ENCODE peak calls at places on chromosomes 16 and 17, in seven cellular contexts. C is fibroblast of pulmonary artery; Q is activated T-helper 1 cell treated with Interleukin-2 at 50 U/mL for 16 hours; W is CD8-positive, alpha-beta T cell; F is T-helper 17 cell; V is GF-D8; U is A172. T is an unnamed sample.
A peak's percentile ranks its signal among the peaks of the same experiment; 100 is the strongest.

GRCh38 chr17:30519707-30520106 is 42.5 kb downstream of the GOSR1 start:
- DNase-seq in W (no peak), Q (no peak), U (peak; percentile 76), C (peak; percentile 94), V (no peak), F (no peak), T (peak; percentile 63)

GRCh38 chr17:20279631-20280030 is 187.7 kb downstream of the LGALS9B start:
- DNase-seq in Q (no peak), C (no peak), F (no peak), U (no peak), V (no peak), W (no peak), T (no peak)

GRCh38 chr17:42704495-42705494 is 22.5 kb downstream of the CNTNAP1 start:
- DNase-seq in F (no peak), C (no peak), Q (no peak), V (no peak), U (no peak), W (no peak), T (no peak)

GRCh38 chr16:59108374-59108773 is 374.3 kb upstream of the GOT2 start:
- DNase-seq in U (no peak), W (no peak), F (no peak), Q (no peak), V (no peak), C (no peak), T (no peak)

GRCh38 chr17:8075081-8075480 is 12.4 kb downstream of the ALOX12B start:
- DNase-seq in U (no peak), C (no peak), W (no peak), Q (no peak), F (no peak), V (no peak), T (no peak)

GRCh38 chr16:83943516-83944050 is 9.5 kb upstream of the OSGIN1 start:
- DNase-seq in C (no peak), V (no peak), F (no peak), W (no peak), Q (no peak), U (no peak), T (no peak)

GRCh38 chr17:27526603-27527002 is 70.4 kb downstream of the KSR1 start:
- DNase-seq in V (peak; percentile 41), C (peak; percentile 52), U (no peak), F (no peak), Q (no peak), W (no peak), T (no peak)

GRCh38 chr17:68141050-68141449 is 105.5 kb downstream of the KPNA2 start:
- DNase-seq in Q (no peak), U (no peak), C (no peak), F (no peak), V (no peak), W (no peak), T (no peak)

GRCh38 chr16:89096768-89097527 is 3.3 kb downstream of the ACSF3 start:
- DNase-seq in W (peak; percentile 25), C (no peak), Q (peak; percentile 67), F (peak; percentile 43), U (no peak), V (peak; percentile 62), T (no peak)

GRCh38 chr16:15033309-15033707 is 22.6 kb downstream of the NTAN1 start:
- DNase-seq in V (no peak), C (no peak), Q (no peak), F (no peak), W (no peak), U (no peak), T (no peak)

GRCh38 chr17:72996791-72997190 is 95.7 kb downstream of the SLC39A11 start:
- DNase-seq in W (no peak), V (no peak), F (no peak), U (no peak), C (no peak), Q (no peak), T (no peak)

GRCh38 chr17:19448341-19449268 is 37.6 kb downstream of the RNF112 start:
- DNase-seq in Q (no peak), V (no peak), U (peak; percentile 100), W (no peak), F (no peak), C (peak; percentile 99), T (peak; percentile 79)

GRCh38 chr17:39264119-39264518 is 38.4 kb upstream of the STAC2 start:
- DNase-seq in C (no peak), Q (no peak), F (no peak), U (no peak), V (no peak), W (no peak), T (no peak)

GRCh38 chr16:23174622-23175021 is 7.9 kb upstream of the SCNN1G start:
- DNase-seq in W (no peak), Q (no peak), V (no peak), F (no peak), C (peak; percentile 29), U (peak; percentile 11), T (no peak)

GRCh38 chr16:75385507-75386152 is 47.7 kb downstream of the CFDP1 start:
- DNase-seq in C (peak; percentile 93), Q (no peak), W (no peak), F (no peak), V (peak; percentile 53), U (peak; percentile 71), T (peak; percentile 63)

GRCh38 chr17:59914274-59914854 is 21.4 kb downstream of the RPS6KB1 start:
- DNase-seq in F (no peak), Q (no peak), V (peak; percentile 15), U (peak; percentile 40), C (peak; percentile 70), W (no peak), T (peak; percentile 23)

GRCh38 chr16:65244811-65245210 is 122.9 kb upstream of the CDH11 start:
- DNase-seq in W (no peak), V (no peak), U (no peak), Q (no peak), C (no peak), F (no peak), T (no peak)

GRCh38 chr16:29729116-29729521 is 16.7 kb downstream of the C16orf54 start:
- DNase-seq in F (no peak), C (peak; percentile 66), V (no peak), Q (no peak), W (no peak), U (peak; percentile 65), T (peak; percentile 29)

GRCh38 chr17:48539177-48539576 is 5.7 kb downstream of the HOXB2 start:
- DNase-seq in F (no peak), V (no peak), W (no peak), Q (no peak), U (peak; percentile 98), C (peak; percentile 68), T (peak; percentile 68)

GRCh38 chr17:77329741-77330531 is 189.2 kb downstream of the SEC14L1 start:
- DNase-seq in F (no peak), C (no peak), V (no peak), Q (no peak), U (no peak), W (no peak), T (peak; percentile 3)

GRCh38 chr17:266701-267656 is 85.5 kb upstream of the DOC2B start:
- DNase-seq in F (no peak), U (no peak), V (no peak), C (no peak), W (no peak), Q (no peak), T (no peak)

GRCh38 chr16:17491140-17491662 is 20.4 kb upstream of the XYLT1 start:
- DNase-seq in W (no peak), V (no peak), F (no peak), C (no peak), U (no peak), Q (no peak), T (no peak)

GRCh38 chr16:1961651-1962067 is 2.3 kb downstream of the NDUFB10 start:
- DNase-seq in W (no peak), Q (no peak), C (no peak), V (no peak), F (no peak), U (no peak), T (no peak)

GRCh38 chr16:1494129-1494640 is 1.0 kb downstream of the TELO2 start:
- DNase-seq in C (peak; percentile 86), Q (no peak), U (peak; percentile 41), V (no peak), F (no peak), W (no peak), T (peak; percentile 66)

GRCh38 chr17:79944251-79944812 is 91.3 kb downstream of the TBC1D16 start:
- DNase-seq in V (no peak), F (no peak), C (no peak), U (no peak), W (no peak), Q (no peak), T (no peak)

GRCh38 chr16:26863971-26864370 is 202.8 kb upstream of the C16orf82 start:
- DNase-seq in U (no peak), F (no peak), C (no peak), V (no peak), Q (no peak), W (no peak), T (no peak)

GRCh38 chr16:51939371-51940005 is 607.5 kb downstream of the TOX3 start:
- DNase-seq in C (no peak), F (no peak), V (no peak), Q (no peak), U (no peak), W (no peak), T (no peak)

GRCh38 chr17:4988168-4988567 is 693 bp upstream of the CAMTA2 start:
- DNase-seq in F (no peak), C (no peak), Q (no peak), V (no peak), W (no peak), U (no peak), T (no peak)

GRCh38 chr17:44219126-44219635 is 294 bp downstream of the UBTF start:
- DNase-seq in F (peak; percentile 67), W (peak; percentile 52), C (peak; percentile 70), Q (peak; percentile 73), U (no peak), V (peak; percentile 17), T (peak; percentile 77)

GRCh38 chr17:704111-704864 is 10.4 kb downstream of the VPS53 start:
- DNase-seq in C (no peak), V (no peak), F (no peak), Q (no peak), W (no peak), U (no peak), T (no peak)

GRCh38 chr17:44222112-44222869 is 2.8 kb upstream of the UBTF start:
- DNase-seq in C (peak; percentile 79), W (no peak), U (peak; percentile 38), F (peak; percentile 34), Q (no peak), V (peak; percentile 3), T (peak; percentile 74)

GRCh38 chr17:62319846-62320245 is 60.5 kb upstream of the EFCAB3 start:
- DNase-seq in V (no peak), C (no peak), Q (no peak), U (no peak), F (no peak), W (no peak), T (no peak)

GRCh38 chr17:58531661-58532554 is 17.5 kb upstream of the MTMR4 start:
- DNase-seq in U (no peak), Q (peak; percentile 59), V (no peak), C (peak; percentile 39), W (peak; percentile 24), F (peak; percentile 63), T (peak; percentile 42)

GRCh38 chr17:17515921-17516295 is 19.7 kb upstream of the RASD1 start:
- DNase-seq in V (no peak), Q (no peak), U (peak; percentile 36), W (no peak), F (no peak), C (peak; percentile 24), T (peak; percentile 80)

GRCh38 chr17:28151001-28151400 is 108.5 kb downstream of the NLK start:
- DNase-seq in F (no peak), C (no peak), Q (no peak), U (no peak), W (no peak), V (no peak), T (no peak)

GRCh38 chr17:27630607-27631408 is at the start of gene LGALS9:
- DNase-seq in U (peak; percentile 11), F (no peak), W (no peak), V (peak; percentile 37), C (peak; percentile 20), Q (no peak), T (peak; percentile 29)

GRCh38 chr17:51703364-51704341 is 443.3 kb downstream of the UTP18 start:
- DNase-seq in U (peak; percentile 48), V (no peak), Q (no peak), F (no peak), W (no peak), C (peak; percentile 14), T (peak; percentile 0)

GRCh38 chr17:74040291-74040690 is 163.2 kb upstream of the RPL38 start:
- DNase-seq in V (no peak), C (no peak), Q (no peak), U (no peak), F (no peak), W (no peak), T (no peak)